ENCODE peak calls at places on chromosomes 16 and 17, in nine cellular contexts. C, O, X, P, A, J, S, Q and H are unnamed samples.

GRCh38 chr17:61686114-61686513 is 95.1 kb upstream of the NACA2 start:
- DNase-seq in C (no peak), O (no peak), X (no peak), P (no peak), A (no peak), J (no peak), S (no peak), Q (no peak), H (no peak)

GRCh38 chr16:546909-547770 is 13.1 kb upstream of the PRR35 start:
- DNase-seq in C (no peak), O (peak), X (peak), P (peak), A (peak), J (peak), S (peak), Q (peak), H (peak)

GRCh38 chr16:51154271-51155171 is 3.5 kb upstream of the SALL1 start:
- DNase-seq in C (no peak), O (peak), X (no peak), P (no peak), A (no peak), J (no peak), S (peak), Q (no peak), H (no peak)

GRCh38 chr16:726438-727290 is at the start of the genes CCDC78 and HAGHL:
- DNase-seq in C (no peak), O (no peak), X (peak), P (peak), A (peak), J (peak), S (peak), Q (peak), H (peak)

GRCh38 chr17:11996722-11997146 is 541 bp downstream of the ZNF18 start:
- DNase-seq in C (peak), O (peak), X (no peak), P (no peak), A (no peak), J (peak), S (peak), Q (peak), H (no peak)

GRCh38 chr17:7833795-7834553 is at the start of gene KDM6B:
- DNase-seq in C (peak), O (peak), X (peak), P (peak), A (peak), J (peak), S (peak), Q (peak), H (peak)

GRCh38 chr17:79674506-79675412 is 56.0 kb upstream of the ENPP7 start:
- DNase-seq in C (no peak), O (no peak), X (no peak), P (no peak), A (no peak), J (no peak), S (no peak), Q (no peak), H (no peak)

GRCh38 chr17:17675925-17676534 is 5.2 kb upstream of the RAI1 start:
- DNase-seq in C (no peak), O (no peak), X (no peak), P (no peak), A (peak), J (no peak), S (peak), Q (peak), H (no peak)

GRCh38 chr17:28398280-28398981 is 7.6 kb downstream of the SLC46A1 start:
- DNase-seq in C (no peak), O (no peak), X (no peak), P (no peak), A (no peak), J (no peak), S (peak), Q (peak), H (no peak)

GRCh38 chr17:17744116-17744515 is 62.9 kb downstream of the RAI1 start:
- DNase-seq in C (no peak), O (no peak), X (no peak), P (no peak), A (no peak), J (no peak), S (no peak), Q (no peak), H (no peak)